ENCODE peak calls at places on chromosome 19, in five cellular contexts. S is stimulated activated CD4-positive, alpha-beta T cell treated with anti-CD3 and anti-CD28 coated beads, Interleukin-15, amount 100 ng/mL, for 48 hours; R is stomach; M is amygdala; C is HCEC 1CT. V is an unnamed sample.

GRCh38 chr19:14795078-14795721 is 16.8 kb upstream of the ADGRE2 start:
- DNase-seq in M (no peak), C (no peak), R (no peak), S (no peak), V (no peak)

GRCh38 chr19:5302396-5302795 is 38.2 kb downstream of the PTPRS start:
- DNase-seq in S (no peak), C (no peak), R (no peak), M (no peak), V (no peak)

GRCh38 chr19:5738423-5738822 is 18.0 kb downstream of the CATSPERD start:
- DNase-seq in S (no peak), M (no peak), C (peak; percentile 4), R (no peak), V (no peak)

GRCh38 chr19:518292-519231 is 11.3 kb downstream of the TPGS1 start:
- DNase-seq in R (no peak), S (no peak), C (no peak), M (no peak), V (no peak)

GRCh38 chr19:16772841-16773240 is 53.2 kb downstream of the NWD1 start:
- DNase-seq in S (no peak), R (no peak), M (no peak), C (no peak), V (no peak)

GRCh38 chr19:54654447-54655321 is 8.1 kb upstream of the LILRB4 start:
- DNase-seq in S (no peak), R (no peak), M (no peak), C (no peak), V (no peak)

GRCh38 chr19:10418281-10419199 is 1.8 kb upstream of the PDE4A start:
- DNase-seq in C (no peak), M (no peak), S (no peak), R (no peak), V (no peak)

GRCh38 chr19:42249149-42249750 is 5.7 kb downstream of the ERF start:
- DNase-seq in R (no peak), S (no peak), C (no peak), M (no peak), V (no peak)

GRCh38 chr19:38006361-38007045 is 99.5 kb downstream of the SIPA1L3 start:
- DNase-seq in C (no peak), S (no peak), R (no peak), M (no peak), V (no peak)

GRCh38 chr19:19451429-19452240 is 46.2 kb downstream of the GATAD2A start:
- DNase-seq in C (no peak), S (no peak), M (no peak), R (no peak), V (no peak)

GRCh38 chr19:8323781-8324185 is 2.5 kb downstream of the RPS28 start:
- DNase-seq in M (no peak), S (no peak), R (no peak), C (no peak), V (no peak)

GRCh38 chr19:604355-604754 is 14.7 kb downstream of the HCN2 start:
- DNase-seq in C (no peak), S (peak; percentile 68), R (no peak), M (no peak), V (no peak)

GRCh38 chr19:55315956-55316525 is 9.1 kb downstream of the TMEM150B start:
- DNase-seq in S (no peak), R (no peak), M (no peak), C (no peak), V (no peak)

GRCh38 chr19:18440421-18440877 is 2.5 kb upstream of the ISYNA1 start:
- DNase-seq in C (no peak), R (no peak), S (no peak), M (no peak), V (no peak)

GRCh38 chr19:10402441-10403038 is 802 bp downstream of the CDC37 start:
- DNase-seq in S (no peak), R (no peak), C (no peak), M (no peak), V (no peak)

GRCh38 chr19:41886761-41887710 is 4.1 kb downstream of the ARHGEF1 start:
- DNase-seq in R (no peak), M (no peak), S (no peak), C (no peak), V (no peak)

GRCh38 chr19:38433268-38433733 is at the start of gene RYR1:
- DNase-seq in R (peak; percentile 48), S (no peak), C (peak; percentile 15), M (peak; percentile 33), V (peak; percentile 12)

GRCh38 chr19:51712461-51713081 is 11.2 kb downstream of the HAS1 start:
- DNase-seq in C (no peak), S (no peak), R (no peak), M (no peak), V (no peak)

GRCh38 chr19:33705090-33705847 is 83.5 kb downstream of the CHST8 start:
- DNase-seq in R (no peak), C (no peak), M (no peak), S (no peak), V (no peak)

GRCh38 chr19:35254341-35255297 is 5.8 kb downstream of the LSR start:
- DNase-seq in R (no peak), C (no peak), M (no peak), S (no peak), V (no peak)